ENCODE peak calls at places on chromosomes 2 and 18, in seven cellular contexts. T is amniotic epithelial cell; J is stimulated activated CD4-positive, alpha-beta T cell treated with anti-CD3 and anti-CD28 coated beads, Interleukin-15, amount 100 ng/mL, for 1 hour; G is HEK293T; U is AG20443; A is LHCN-M2; X is activated CD8-positive, alpha-beta memory T cell treated with anti-CD3 and anti-CD28 coated beads for 24 hours. K is an unnamed sample.

GRCh38 chr18:4636957-4637356 is 181.8 kb upstream of the DLGAP1 start:
- DNase-seq in G (no peak), X (no peak), A (no peak), U (no peak), J (no peak), T (no peak), K (no peak)

GRCh38 chr2:226934546-226935243 is 98.8 kb downstream of the RHBDD1 start:
- DNase-seq in A (peak), U (no peak), X (no peak), T (no peak), G (no peak), J (no peak), K (no peak)

GRCh38 chr2:160940699-160941098 is 219.5 kb upstream of the TANK start:
- DNase-seq in G (no peak), J (no peak), T (no peak), U (no peak), A (no peak), X (no peak), K (no peak)

GRCh38 chr2:831638-832037 is 119.0 kb upstream of the SNTG2 start:
- DNase-seq in A (no peak), G (no peak), T (no peak), U (no peak), X (no peak), J (no peak), K (no peak)

GRCh38 chr18:60053747-60054304 is 154.0 kb downstream of the PMAIP1 start:
- DNase-seq in J (no peak), X (no peak), A (peak), U (peak), T (peak), G (no peak), K (peak)

GRCh38 chr18:57062178-57062577 is 84.7 kb upstream of the BOD1L2 start:
- DNase-seq in G (no peak), A (no peak), U (no peak), J (no peak), T (no peak), X (no peak), K (no peak)

GRCh38 chr18:3595282-3596273 is 145.6 kb downstream of the TGIF1 start:
- DNase-seq in J (no peak), G (no peak), X (peak), U (peak), T (peak), A (peak), K (peak)

GRCh38 chr2:51511002-51511401 is 479.1 kb upstream of the NRXN1 start:
- DNase-seq in J (no peak), X (no peak), U (no peak), A (no peak), T (no peak), G (no peak), K (no peak)

GRCh38 chr18:45688834-45689233 is 35.1 kb upstream of the SLC14A1 start:
- DNase-seq in U (no peak), J (no peak), X (peak), T (no peak), G (no peak), A (no peak), K (no peak)

GRCh38 chr2:127681288-127681771 is 6.0 kb upstream of the LIMS2 start:
- DNase-seq in U (peak), A (peak), G (no peak), J (no peak), T (no peak), X (no peak), K (no peak)

GRCh38 chr2:9565436-9566153 is 10.0 kb upstream of the ADAM17 start:
- DNase-seq in U (peak), X (no peak), T (peak), J (no peak), A (peak), G (no peak), K (peak)

GRCh38 chr2:188645982-188646381 is 328.2 kb upstream of the COL3A1 start:
- DNase-seq in A (peak), T (peak), X (no peak), J (no peak), G (no peak), U (peak), K (peak)

GRCh38 chr2:19187323-19188020 is 171.0 kb downstream of the OSR1 start:
- DNase-seq in X (no peak), J (no peak), T (no peak), U (peak), G (no peak), A (peak), K (peak)

GRCh38 chr2:9234680-9235387 is 28.2 kb downstream of the ASAP2 start:
- DNase-seq in A (peak), J (no peak), U (peak), T (peak), G (no peak), X (no peak), K (peak)

GRCh38 chr2:240465765-240466578 is 30.5 kb downstream of the GPC1 start:
- DNase-seq in X (no peak), T (no peak), J (no peak), U (peak), A (no peak), G (no peak), K (no peak)

GRCh38 chr2:179237209-179237946 is 27.3 kb downstream of the SESTD1 start:
- DNase-seq in J (no peak), X (no peak), G (no peak), U (no peak), A (peak), T (no peak), K (no peak)

GRCh38 chr2:230128943-230129342 is 60.2 kb upstream of the SLC16A14 start:
- DNase-seq in G (no peak), U (peak), A (no peak), T (peak), J (no peak), X (no peak), K (peak)

GRCh38 chr2:2769481-2770431 is 438.7 kb upstream of the MYT1L start:
- DNase-seq in T (no peak), X (no peak), G (no peak), A (no peak), U (no peak), J (no peak), K (no peak)

GRCh38 chr2:88590998-88591613 is 36.2 kb downstream of the EIF2AK3 start:
- DNase-seq in J (no peak), U (peak), A (peak), G (peak), T (peak), X (no peak), K (peak)

GRCh38 chr2:164257794-164258193 is 363.5 kb downstream of the GRB14 start:
- DNase-seq in G (no peak), U (no peak), J (no peak), X (no peak), T (no peak), A (peak), K (peak)

GRCh38 chr2:237132799-237133198 is 47.1 kb downstream of the COPS8 start:
- DNase-seq in T (peak), G (peak), U (no peak), X (no peak), J (no peak), A (no peak), K (peak)

GRCh38 chr18:26545335-26545734 is 3.0 kb downstream of the KCTD1 start:
- DNase-seq in J (no peak), X (no peak), A (no peak), T (no peak), U (no peak), G (no peak), K (no peak)

GRCh38 chr2:14134737-14135136 is 497.8 kb upstream of the LRATD1 start:
- DNase-seq in J (no peak), T (no peak), G (no peak), U (no peak), A (peak), X (no peak), K (peak)